ENCODE peak calls at places on chromosomes 2 and 18, in ten cellular contexts. B is GM18507; F is mesothelial cell of epicardium; S is suprapubic skin; W is astrocyte of the spinal cord; V is naive thymus-derived CD8-positive, alpha-beta T cell; A is NCI-H446; Y is neural crest cell; J is endothelial cell of umbilical vein; M is progenitor cell of endocrine pancreas. X is an unnamed sample.

GRCh38 chr18:37184209-37184868 is 355.4 kb downstream of the KIAA1328 start:
- DNase-seq in A (no peak), S (no peak), Y (no peak), V (no peak), J (no peak), B (no peak), W (no peak), M (no peak), F (no peak), X (no peak)

GRCh38 chr2:47501374-47502200 is 98.6 kb downstream of the MSH2 start:
- DNase-seq in V (no peak), W (peak; percentile 65), J (peak; percentile 57), Y (no peak), S (no peak), B (no peak), M (no peak), A (no peak), F (no peak), X (no peak)

GRCh38 chr2:28344756-28345291 is 47.8 kb upstream of the FOSL2 start:
- DNase-seq in B (no peak), F (no peak), V (no peak), J (no peak), A (no peak), Y (no peak), S (no peak), W (no peak), M (no peak), X (no peak)

GRCh38 chr2:241818229-241818942 is 9.4 kb downstream of the NEU4 start:
- DNase-seq in S (peak; percentile 70), V (no peak), J (no peak), B (no peak), Y (no peak), W (no peak), M (no peak), A (no peak), F (no peak), X (no peak)

GRCh38 chr2:10900216-10901109 is 11.3 kb upstream of the KCNF1 start:
- DNase-seq in J (no peak), F (no peak), V (no peak), M (no peak), W (no peak), A (peak; percentile 33), Y (peak; percentile 23), S (no peak), B (peak; percentile 33), X (peak; percentile 81)

GRCh38 chr2:101805146-101806088 is 107.9 kb downstream of the MAP4K4 start:
- DNase-seq in J (no peak), B (no peak), Y (no peak), S (no peak), W (peak; percentile 69), M (no peak), A (peak; percentile 13), F (no peak), V (no peak), X (no peak)

GRCh38 chr18:9796933-9797549 is 88.7 kb upstream of the TXNDC2 start:
- DNase-seq in S (no peak), Y (no peak), V (no peak), W (no peak), A (no peak), M (no peak), F (no peak), J (no peak), B (no peak), X (no peak)

GRCh38 chr2:191066281-191067233 is 52.6 kb upstream of the STAT1 start:
- DNase-seq in A (no peak), B (no peak), Y (no peak), J (no peak), W (no peak), F (no peak), S (no peak), M (no peak), V (no peak), X (no peak)

GRCh38 chr2:239979243-239980023 is 45.7 kb downstream of the NDUFA10 start:
- DNase-seq in J (peak; percentile 23), S (no peak), M (peak; percentile 54), V (no peak), A (no peak), W (peak; percentile 38), B (no peak), F (no peak), Y (peak; percentile 61), X (no peak)

GRCh38 chr18:75497576-75497975 is 70.1 kb upstream of the SMIM21 start:
- DNase-seq in W (peak; percentile 40), A (no peak), J (no peak), Y (no peak), V (no peak), B (no peak), F (no peak), S (no peak), M (no peak), X (no peak)